ENCODE peak calls at places on chromosomes 13 and 19, in five cellular contexts. One of them, this sample, is unnamed.

GRCh38 chr19:52070496-52070895 is 21.9 kb upstream of the ZNF432 start:
- DNase-seq in psoas muscle: no peak
- DNase-seq in heart right ventricle: no peak
- DNase-seq in thoracic aorta: no peak
- DNase-seq in pancreas: no peak
- DNase-seq in this sample: no peak

GRCh38 chr19:15369594-15369891 is 10.0 kb downstream of the AKAP8 start:
- DNase-seq in psoas muscle: no peak
- DNase-seq in heart right ventricle: no peak
- DNase-seq in thoracic aorta: no peak
- DNase-seq in pancreas: no peak
- DNase-seq in this sample: no peak

GRCh38 chr13:42814868-42815267 is 33.5 kb downstream of the FAM216B start:
- DNase-seq in psoas muscle: no peak
- DNase-seq in heart right ventricle: no peak
- DNase-seq in thoracic aorta: no peak
- DNase-seq in pancreas: no peak
- DNase-seq in this sample: no peak

GRCh38 chr19:51181913-51182419 is 39.9 kb downstream of the SIGLEC7 start:
- DNase-seq in psoas muscle: no peak
- DNase-seq in heart right ventricle: no peak
- DNase-seq in thoracic aorta: no peak
- DNase-seq in pancreas: no peak
- DNase-seq in this sample: no peak

GRCh38 chr13:59538512-59538911 is 625.2 kb downstream of the DIAPH3 start:
- DNase-seq in psoas muscle: no peak
- DNase-seq in heart right ventricle: no peak
- DNase-seq in thoracic aorta: no peak
- DNase-seq in pancreas: no peak
- DNase-seq in this sample: no peak

GRCh38 chr13:103104340-103104739 is 38.1 kb upstream of the SLC10A2 start:
- DNase-seq in psoas muscle: no peak
- DNase-seq in heart right ventricle: no peak
- DNase-seq in thoracic aorta: no peak
- DNase-seq in pancreas: no peak
- DNase-seq in this sample: peak; percentile 5

GRCh38 chr19:48090281-48090802 is 20.3 kb downstream of the PLA2G4C start:
- DNase-seq in psoas muscle: no peak
- DNase-seq in heart right ventricle: no peak
- DNase-seq in thoracic aorta: no peak
- DNase-seq in pancreas: no peak
- DNase-seq in this sample: peak; percentile 65

GRCh38 chr19:48795055-48795854 is 15.6 kb downstream of the BCAT2 start:
- DNase-seq in psoas muscle: peak; percentile 90
- DNase-seq in heart right ventricle: peak; percentile 88
- DNase-seq in thoracic aorta: peak; percentile 87
- DNase-seq in pancreas: peak; percentile 92
- DNase-seq in this sample: peak; percentile 93

GRCh38 chr13:43240278-43240677 is 216.9 kb downstream of the DNAJC15 start:
- DNase-seq in psoas muscle: no peak
- DNase-seq in heart right ventricle: no peak
- DNase-seq in thoracic aorta: no peak
- DNase-seq in pancreas: no peak
- DNase-seq in this sample: no peak

GRCh38 chr19:55385236-55385748 is 440 bp upstream of the RPL28 start:
- DNase-seq in psoas muscle: peak; percentile 97
- DNase-seq in heart right ventricle: peak; percentile 96
- DNase-seq in thoracic aorta: peak; percentile 95
- DNase-seq in pancreas: peak; percentile 97
- DNase-seq in this sample: peak; percentile 98

GRCh38 chr19:16326401-16327130 is 1.9 kb downstream of the KLF2 start:
- DNase-seq in psoas muscle: peak; percentile 40
- DNase-seq in heart right ventricle: no peak
- DNase-seq in thoracic aorta: no peak
- DNase-seq in pancreas: no peak
- DNase-seq in this sample: no peak

GRCh38 chr19:1427221-1427620 is 11.0 kb upstream of the RPS15 start:
- DNase-seq in psoas muscle: no peak
- DNase-seq in heart right ventricle: no peak
- DNase-seq in thoracic aorta: no peak
- DNase-seq in pancreas: no peak
- DNase-seq in this sample: no peak

GRCh38 chr19:51127755-51128154 is 3.0 kb downstream of the SIGLEC9 start:
- DNase-seq in psoas muscle: no peak
- DNase-seq in heart right ventricle: no peak
- DNase-seq in thoracic aorta: no peak
- DNase-seq in pancreas: no peak
- DNase-seq in this sample: no peak

GRCh38 chr13:39895254-39895653 is 239.8 kb downstream of the COG6 start:
- DNase-seq in psoas muscle: no peak
- DNase-seq in heart right ventricle: no peak
- DNase-seq in thoracic aorta: no peak
- DNase-seq in pancreas: no peak
- DNase-seq in this sample: no peak

GRCh38 chr13:71327266-71327665 is 539.7 kb downstream of the DACH1 start:
- DNase-seq in psoas muscle: no peak
- DNase-seq in heart right ventricle: no peak
- DNase-seq in thoracic aorta: no peak
- DNase-seq in pancreas: no peak
- DNase-seq in this sample: no peak

GRCh38 chr13:29496241-29496712 is 99.2 kb downstream of the SLC7A1 start:
- DNase-seq in psoas muscle: no peak
- DNase-seq in heart right ventricle: peak; percentile 59
- DNase-seq in thoracic aorta: no peak
- DNase-seq in pancreas: peak; percentile 92
- DNase-seq in this sample: no peak

GRCh38 chr13:110549795-110550160 is 11.7 kb downstream of the RAB20 start:
- DNase-seq in psoas muscle: no peak
- DNase-seq in heart right ventricle: no peak
- DNase-seq in thoracic aorta: no peak
- DNase-seq in pancreas: no peak
- DNase-seq in this sample: no peak

GRCh38 chr13:42367836-42368235 is 95.9 kb downstream of the AKAP11 start:
- DNase-seq in psoas muscle: no peak
- DNase-seq in heart right ventricle: no peak
- DNase-seq in thoracic aorta: no peak
- DNase-seq in pancreas: no peak
- DNase-seq in this sample: no peak

DNA sequence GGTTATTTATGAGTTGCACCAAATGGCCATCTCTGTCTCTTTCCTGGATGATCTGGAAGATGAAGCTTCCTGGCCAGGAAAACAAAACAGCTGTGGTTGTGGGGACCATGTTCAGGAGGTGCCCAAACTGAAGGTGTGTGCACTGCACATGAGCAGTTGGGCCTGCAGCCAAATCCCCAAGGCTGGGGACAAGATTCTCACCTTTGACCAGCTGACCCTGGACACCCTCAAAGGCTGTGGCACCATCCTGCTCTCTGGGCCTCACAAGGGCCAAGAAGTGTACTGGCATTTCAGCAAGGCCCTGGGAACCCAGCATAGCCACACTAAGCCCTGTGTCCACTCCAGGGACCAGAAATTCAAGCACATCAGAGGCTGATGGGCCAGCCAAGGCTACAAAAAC is 84.2 kb downstream of the KCNRG start:
- DNase-seq in psoas muscle: no peak
- DNase-seq in heart right ventricle: no peak
- DNase-seq in thoracic aorta: no peak
- DNase-seq in pancreas: no peak
- DNase-seq in this sample: no peak
- H3K9me3 ChIP-seq in psoas muscle: peaks cover 10% of the 10 kb centered on the region
- H3K9me3 ChIP-seq in heart right ventricle: no peaks in the 10 kb centered on the region
- H3K9me3 ChIP-seq in thoracic aorta: peaks cover 5% of the 10 kb centered on the region
- H3K9me3 ChIP-seq in pancreas: no peaks in the 10 kb centered on the region
- H3K9me3 ChIP-seq in this sample: no peaks in the 10 kb centered on the region

GRCh38 chr19:45920458-45920857 is 5.9 kb upstream of the NANOS2 start:
- DNase-seq in psoas muscle: no peak
- DNase-seq in heart right ventricle: no peak
- DNase-seq in thoracic aorta: no peak
- DNase-seq in pancreas: no peak
- DNase-seq in this sample: no peak

GRCh38 chr19:45919678-45920077 is 5.1 kb upstream of the NANOS2 start:
- DNase-seq in psoas muscle: no peak
- DNase-seq in heart right ventricle: no peak
- DNase-seq in thoracic aorta: no peak
- DNase-seq in pancreas: no peak
- DNase-seq in this sample: no peak

GRCh38 chr19:45922281-45922680 is 7.7 kb upstream of the NANOS2 start:
- DNase-seq in psoas muscle: no peak
- DNase-seq in heart right ventricle: no peak
- DNase-seq in thoracic aorta: no peak
- DNase-seq in pancreas: no peak
- DNase-seq in this sample: no peak

GRCh38 chr19:45917421-45918091 is 3.0 kb upstream of the NANOS2 start:
- DNase-seq in psoas muscle: no peak
- DNase-seq in heart right ventricle: no peak
- DNase-seq in thoracic aorta: no peak
- DNase-seq in pancreas: no peak
- DNase-seq in this sample: no peak

GRCh38 chr19:45918721-45919120 is 4.1 kb upstream of the NANOS2 start:
- DNase-seq in psoas muscle: no peak
- DNase-seq in heart right ventricle: no peak
- DNase-seq in thoracic aorta: no peak
- DNase-seq in pancreas: no peak
- DNase-seq in this sample: no peak
- H3K4me3 ChIP-seq in psoas muscle: no peak overlapping the region
- H3K4me3 ChIP-seq in heart right ventricle: no peak overlapping the region
- H3K4me3 ChIP-seq in thoracic aorta: no peak overlapping the region
- H3K4me3 ChIP-seq in pancreas: no peak overlapping the region
- H3K4me3 ChIP-seq in this sample: no peak overlapping the region

GRCh38 chr19:57941593-57941992 is 5.9 kb downstream of the ZNF256 start:
- DNase-seq in psoas muscle: no peak
- DNase-seq in heart right ventricle: no peak
- DNase-seq in thoracic aorta: no peak
- DNase-seq in pancreas: no peak
- DNase-seq in this sample: no peak

GRCh38 chr19:57934820-57935665 is at the start of gene ZNF418:
- DNase-seq in psoas muscle: peak; percentile 39
- DNase-seq in heart right ventricle: peak; percentile 44
- DNase-seq in thoracic aorta: no peak
- DNase-seq in pancreas: peak; percentile 68
- DNase-seq in this sample: peak; percentile 74

GRCh38 chr19:57935731-57936130 is 529 bp upstream of the ZNF418 start:
- DNase-seq in psoas muscle: no peak
- DNase-seq in heart right ventricle: no peak
- DNase-seq in thoracic aorta: no peak
- DNase-seq in pancreas: no peak
- DNase-seq in this sample: no peak
- H3K9me3 ChIP-seq in psoas muscle: peaks cover 79% of the 10 kb centered on the region
- H3K9me3 ChIP-seq in heart right ventricle: no peaks in the 10 kb centered on the region
- H3K9me3 ChIP-seq in thoracic aorta: peaks cover 65% of the 10 kb centered on the region
- H3K9me3 ChIP-seq in pancreas: no peaks in the 10 kb centered on the region
- H3K9me3 ChIP-seq in this sample: peaks cover 5% of the 10 kb centered on the region

DNA sequence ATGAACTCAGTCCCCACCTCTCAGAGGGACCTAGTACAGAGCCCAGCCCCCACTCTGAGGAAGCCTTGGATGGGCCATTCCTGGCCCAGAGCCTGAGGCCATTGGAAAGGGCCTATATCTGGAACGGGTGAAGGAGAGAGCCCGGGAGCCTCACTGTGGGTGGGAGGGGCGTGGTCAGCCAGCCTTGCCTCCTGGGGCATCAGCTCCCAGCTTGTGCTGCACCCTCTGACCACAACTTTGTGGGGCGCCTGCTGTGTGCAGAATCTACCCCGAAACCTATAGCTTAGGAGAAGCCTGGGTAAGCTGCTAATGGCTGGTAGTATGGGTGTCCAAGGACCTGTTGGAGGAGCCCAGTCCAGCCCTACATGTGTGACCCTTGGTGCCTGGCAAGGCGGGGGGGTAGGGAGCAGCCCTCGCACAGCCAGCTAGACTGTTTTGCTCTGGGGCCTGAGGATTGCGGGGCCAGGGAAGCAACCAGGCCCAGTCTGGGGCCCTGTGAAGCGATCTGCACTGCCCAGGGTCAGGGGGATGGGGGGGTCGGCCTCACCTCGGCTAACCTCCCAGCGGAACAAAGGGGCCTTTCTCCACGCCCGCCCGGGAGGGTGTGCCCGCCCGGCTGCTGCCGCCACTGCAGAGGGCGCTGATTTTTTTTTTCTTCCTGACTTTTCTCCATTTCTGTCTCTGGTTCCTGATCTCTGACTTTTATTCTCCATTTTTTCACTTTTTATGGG is 42.3 kb downstream of the LYL1 start:
- DNase-seq in psoas muscle: no peak
- DNase-seq in heart right ventricle: peak; percentile 71
- DNase-seq in thoracic aorta: no peak
- DNase-seq in pancreas: peak; percentile 43
- DNase-seq in this sample: no peak
- H3K4me3 ChIP-seq in psoas muscle: peak overlapping the region; percentile 52
- H3K4me3 ChIP-seq in heart right ventricle: no peak overlapping the region
- H3K4me3 ChIP-seq in thoracic aorta: peak overlapping the region; percentile 76
- H3K4me3 ChIP-seq in pancreas: no peak overlapping the region
- H3K4me3 ChIP-seq in this sample: no peak overlapping the region

GRCh38 chr19:30969586-30969985 is 379.6 kb downstream of the TSHZ3 start:
- DNase-seq in psoas muscle: no peak
- DNase-seq in heart right ventricle: no peak
- DNase-seq in thoracic aorta: no peak
- DNase-seq in pancreas: no peak
- DNase-seq in this sample: no peak
- H3K9me3 ChIP-seq in psoas muscle: no peaks in the 10 kb centered on the region
- H3K9me3 ChIP-seq in heart right ventricle: no peaks in the 10 kb centered on the region
- H3K9me3 ChIP-seq in thoracic aorta: no peaks in the 10 kb centered on the region
- H3K9me3 ChIP-seq in pancreas: no peaks in the 10 kb centered on the region
- H3K9me3 ChIP-seq in this sample: no peaks in the 10 kb centered on the region

This sample was measured in small intestine.